ENCODE peak calls at places on chromosomes 16 and 17, in five cellular contexts. Y is fibroblast of lung, R is fibroblast of villous mesenchyme, W is astrocyte of the spinal cord, Z is heart left ventricle. P is an unnamed sample.

GRCh38 chr17:35051183-35051578 is 12.3 kb downstream of the RFFL start:
- DNase-seq in W (no peak), Z (no peak), R (peak), Y (no peak), P (no peak)

GRCh38 chr17:42530952-42531454 is 5.0 kb upstream of the NAGLU start:
- DNase-seq in Y (no peak), R (peak), W (no peak), Z (no peak), P (no peak)

GRCh38 chr17:6853764-6854442 is 22.4 kb upstream of the TEKT1 start:
- DNase-seq in R (no peak), Z (no peak), W (no peak), Y (no peak), P (no peak)

GRCh38 chr17:73643012-73643845 is 1.0 kb downstream of the SDK2 start:
- DNase-seq in Y (no peak), R (no peak), W (no peak), Z (peak), P (no peak)

GRCh38 chr17:34435182-34435928 is 72.3 kb upstream of the CCL1 start:
- DNase-seq in Y (no peak), Z (no peak), W (no peak), R (no peak), P (no peak)

GRCh38 chr16:87696796-87697195 is 69.0 kb downstream of the KLHDC4 start:
- DNase-seq in Z (no peak), Y (peak), W (no peak), R (no peak), P (no peak)

GRCh38 chr17:2911755-2912111 is 115.5 kb downstream of the RAP1GAP2 start:
- DNase-seq in W (no peak), R (no peak), Z (no peak), Y (no peak), P (no peak)

GRCh38 chr16:68236804-68237242 is 896 bp upstream of the ESRP2 start:
- DNase-seq in R (no peak), Z (peak), Y (no peak), W (peak), P (no peak)

GRCh38 chr17:42845556-42845917 is 1.2 kb downstream of the AOC2 start:
- DNase-seq in R (no peak), Y (no peak), Z (no peak), W (no peak), P (no peak)

GRCh38 chr16:79150626-79151025 is 449.9 kb downstream of the MAF start:
- DNase-seq in Z (no peak), R (no peak), W (no peak), Y (no peak), P (no peak)

GRCh38 chr17:56290486-56291118 is 137.3 kb downstream of the ANKFN1 start:
- DNase-seq in Y (peak), Z (no peak), R (no peak), W (peak), P (no peak)

GRCh38 chr17:53628011-53628410 is 194.7 kb upstream of the KIF2B start:
- DNase-seq in Z (no peak), R (no peak), W (peak), Y (peak), P (peak)

GRCh38 chr17:27600471-27600870 is 30.5 kb upstream of the LGALS9 start:
- DNase-seq in R (no peak), W (peak), Z (no peak), Y (no peak), P (no peak)

GRCh38 chr17:67624886-67625656 is 92.7 kb upstream of the NOL11 start:
- DNase-seq in Y (no peak), W (no peak), Z (no peak), R (no peak), P (no peak)

GRCh38 chr17:82812601-82813000 is 27.2 kb downstream of the ZNF750 start:
- DNase-seq in Y (no peak), W (no peak), Z (no peak), R (no peak), P (no peak)

GRCh38 chr16:70717817-70718216 is 32.0 kb upstream of the MTSS2 start:
- DNase-seq in Y (no peak), R (no peak), W (no peak), Z (no peak), P (no peak)

GRCh38 chr17:49616546-49617205 is 41.0 kb downstream of the NXPH3 start:
- DNase-seq in R (peak), W (peak), Z (peak), Y (peak), P (peak)

GRCh38 chr17:55140751-55141150 is 124.0 kb upstream of the HLF start:
- DNase-seq in R (no peak), Z (no peak), Y (no peak), W (no peak), P (no peak)

GRCh38 chr17:2053380-2054261 is 1.3 kb upstream of the HIC1 start:
- DNase-seq in Y (peak), R (peak), Z (peak), W (peak), P (no peak)

GRCh38 chr16:50430076-50430475 is 61.3 kb upstream of the BRD7 start:
- DNase-seq in R (no peak), Y (no peak), W (no peak), Z (no peak), P (no peak)

GRCh38 chr17:40597168-40598020 is 32.1 kb upstream of the CCR7 start:
- DNase-seq in R (no peak), W (no peak), Y (no peak), Z (no peak), P (no peak)

GRCh38 chr17:63116967-63117366 is 150.9 kb downstream of the TANC2 start:
- DNase-seq in R (peak), Z (no peak), W (peak), Y (peak), P (no peak)

GRCh38 chr17:51700011-51700760 is 439.8 kb downstream of the UTP18 start:
- DNase-seq in R (no peak), Y (no peak), W (no peak), Z (no peak), P (no peak)

GRCh38 chr17:78641243-78641642 is 64.0 kb upstream of the DNAH17 start:
- DNase-seq in R (no peak), Z (no peak), Y (no peak), W (no peak), P (no peak)

GRCh38 chr16:76668207-76668725 is 391.1 kb downstream of the CNTNAP4 start:
- DNase-seq in Z (no peak), W (no peak), Y (no peak), R (no peak), P (no peak)

GRCh38 chr17:49104511-49105074 is 28.0 kb upstream of the B4GALNT2 start:
- DNase-seq in W (no peak), Y (peak), Z (no peak), R (peak), P (no peak)

GRCh38 chr17:61289408-61290385 is 109.9 kb upstream of the TBX2 start:
- DNase-seq in W (no peak), Y (no peak), Z (no peak), R (peak), P (no peak)

GRCh38 chr16:66968847-66969246 is 7.8 kb downstream of the CES3 start:
- DNase-seq in W (no peak), R (no peak), Y (no peak), Z (no peak), P (no peak)

GRCh38 chr17:73465130-73465529 is 153.3 kb upstream of the CDC42EP4 start:
- DNase-seq in Y (no peak), W (no peak), Z (no peak), R (no peak), P (no peak)

GRCh38 chr16:70653406-70653805 is 7.0 kb downstream of the IL34 start:
- DNase-seq in R (no peak), Z (no peak), W (no peak), Y (no peak), P (no peak)

GRCh38 chr16:82955836-82956348 is 329.1 kb downstream of the CDH13 start:
- DNase-seq in R (no peak), Y (no peak), W (no peak), Z (no peak), P (no peak)

GRCh38 chr16:77962689-77963088 is 59.7 kb upstream of the CLEC3A start:
- DNase-seq in Y (no peak), Z (no peak), R (no peak), W (no peak), P (no peak)

GRCh38 chr17:50090971-50091950 is 3.9 kb upstream of the PDK2 start:
- DNase-seq in W (no peak), Y (no peak), R (no peak), Z (no peak), P (no peak)

GRCh38 chr16:3579776-3580175 is 2.6 kb upstream of the NLRC3 start:
- DNase-seq in W (no peak), R (no peak), Y (no peak), Z (no peak), P (no peak)

GRCh38 chr16:2841606-2842339 is 11.7 kb downstream of the ZG16B start:
- DNase-seq in Z (no peak), W (no peak), Y (no peak), R (no peak), P (no peak)

GRCh38 chr17:8189041-8189710 is 804 bp downstream of the BORCS6 start:
- DNase-seq in Y (peak), Z (peak), R (no peak), W (no peak), P (no peak)

GRCh38 chr17:8056232-8056975 is 17.5 kb downstream of the ALOX15B start:
- DNase-seq in Z (peak), R (peak), Y (peak), W (peak), P (peak)

GRCh38 chr16:30805056-30805369 is 18.0 kb upstream of the ZNF629 start:
- DNase-seq in Y (no peak), R (no peak), Z (no peak), W (no peak), P (no peak)

GRCh38 chr17:72090108-72090507 is 30.7 kb upstream of the SOX9 start:
- DNase-seq in R (no peak), Y (no peak), W (no peak), Z (no peak), P (no peak)

GRCh38 chr17:21286771-21287702 is 2.5 kb downstream of the MAP2K3 start:
- DNase-seq in R (no peak), W (no peak), Y (no peak), Z (no peak), P (no peak)

GRCh38 chr17:32483451-32484019 is 3.3 kb upstream of the CDK5R1 start:
- DNase-seq in W (peak), Y (peak), R (peak), Z (peak), P (peak)
- H3K4me3 ChIP-seq in W (no peak), Y (no peak), R (no peak), Z (no peak), P (no peak)

GRCh38 chr16:86575095-86575685 is 3.2 kb upstream of the FOXL1 start:
- DNase-seq in W (no peak), Y (no peak), R (no peak), Z (no peak), P (no peak)
- H3K4me3 ChIP-seq in W (peak), Y (peak), R (peak), Z (peak), P (peak)

GRCh38 chr16:85986931-85987749 is 88.2 kb downstream of the IRF8 start:
- DNase-seq in Y (no peak), W (no peak), R (peak), Z (no peak), P (no peak)

GRCh38 chr16:85984211-85984880 is 85.4 kb downstream of the IRF8 start:
- DNase-seq in W (no peak), R (no peak), Z (no peak), Y (no peak), P (no peak)

GRCh38 chr16:85983064-85983463 is 84.1 kb downstream of the IRF8 start:
- DNase-seq in Y (no peak), Z (no peak), W (no peak), R (no peak), P (no peak)

GRCh38 chr16:85983606-85984005 is 84.6 kb downstream of the IRF8 start:
- DNase-seq in R (no peak), W (no peak), Y (no peak), Z (no peak), P (no peak)

DNA sequence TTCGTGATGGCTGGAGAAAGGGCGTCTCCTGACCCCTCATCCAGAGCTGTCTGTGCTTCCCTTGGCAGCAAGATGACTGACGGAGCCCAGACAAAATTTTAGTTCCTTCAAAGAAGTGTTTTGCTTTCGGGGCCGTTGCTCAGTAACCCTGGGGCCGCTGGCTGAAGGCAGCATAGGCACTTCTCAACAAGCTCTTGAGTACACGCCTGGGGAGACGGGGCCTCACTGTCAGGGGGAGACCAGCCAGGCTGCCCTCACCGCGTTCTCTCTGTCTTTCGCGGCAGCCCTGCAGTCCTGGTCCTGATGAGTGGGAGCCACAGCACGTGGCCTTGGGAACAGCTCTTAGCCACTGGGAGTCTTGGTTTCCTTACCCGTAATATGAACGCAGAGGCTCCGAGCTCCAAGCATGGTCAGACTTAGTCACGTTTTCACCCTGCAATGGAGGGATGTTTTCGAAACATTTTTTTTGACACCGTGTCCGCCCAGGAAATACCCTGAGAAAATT is 86.0 kb downstream of the IRF8 start:
- DNase-seq in Y (no peak), R (no peak), Z (no peak), W (no peak), P (no peak)
- H3K4me3 ChIP-seq in Y (no peak), R (no peak), Z (no peak), W (no peak), P (no peak)

DNA sequence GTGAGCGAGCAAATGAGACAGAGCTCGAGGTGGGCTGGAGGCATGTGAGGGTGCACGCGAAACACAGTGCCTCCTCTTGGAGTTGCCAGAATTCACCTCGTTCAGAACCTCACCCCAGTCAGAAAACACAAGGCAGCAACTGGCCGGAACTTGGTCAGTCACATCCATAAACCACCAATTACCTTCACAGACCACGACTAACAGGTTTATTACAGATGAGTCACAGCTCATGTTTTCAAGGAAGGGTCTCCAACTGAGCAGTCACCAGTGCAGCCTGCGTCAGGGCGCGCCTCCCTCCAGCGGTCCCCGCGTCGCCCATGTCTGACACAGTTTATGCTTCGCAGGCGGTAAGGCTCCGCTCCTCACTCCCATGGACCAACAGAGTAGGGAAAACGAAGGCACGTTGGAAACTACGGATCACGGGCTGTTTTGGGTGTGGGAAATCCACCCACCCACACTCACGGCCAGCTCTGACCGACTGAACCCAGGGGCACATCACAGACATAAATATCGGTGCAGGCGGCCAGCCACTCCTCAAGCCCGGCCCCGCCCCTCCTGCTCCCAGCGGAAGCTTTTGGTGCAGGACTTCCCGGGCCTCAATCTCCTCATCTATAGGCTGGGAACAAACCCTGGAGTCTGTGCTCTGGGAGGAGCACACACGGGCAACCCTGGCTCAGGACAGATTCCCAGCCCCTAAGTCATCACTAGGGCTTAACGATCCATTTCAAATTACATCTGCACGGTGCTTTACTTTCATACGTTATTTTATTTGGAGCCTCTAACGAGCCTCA is 126.2 kb downstream of the ZNF778 start:
- DNase-seq in Z (no peak), R (peak), Y (no peak), W (peak), P (no peak)
- H3K4me3 ChIP-seq in Z (no peak), R (peak), Y (no peak), W (no peak), P (no peak)